ENCODE peak calls at places on chromosomes 7 and 10, in four cellular contexts. E is astrocyte of the spinal cord, R is coronary artery, I is bronchial epithelial cell. Y is an unnamed sample.

GRCh38 chr7:98126311-98127142 is 19.9 kb downstream of the LMTK2 start:
- DNase-seq in E (no peak), R (no peak), I (no peak), Y (no peak)

GRCh38 chr10:34024708-34025425 is 690.4 kb upstream of the NRP1 start:
- DNase-seq in E (no peak), R (no peak), I (peak), Y (peak)

GRCh38 chr10:114334301-114334700 is 70.0 kb downstream of the AFAP1L2 start:
- DNase-seq in E (peak), R (no peak), I (no peak), Y (no peak)

GRCh38 chr10:25393621-25394020 is 218.8 kb downstream of the GPR158 start:
- DNase-seq in E (no peak), R (no peak), I (no peak), Y (no peak)

GRCh38 chr7:146096994-146097393 is 19.6 kb upstream of the CNTNAP2 start:
- DNase-seq in E (no peak), R (no peak), I (no peak), Y (no peak)

GRCh38 chr10:72173267-72173634 is 42.6 kb upstream of the ANAPC16 start:
- DNase-seq in E (no peak), R (no peak), I (no peak), Y (no peak)

GRCh38 chr10:49113741-49114141 is 1.6 kb downstream of the VSTM4 start:
- DNase-seq in E (no peak), R (peak), I (no peak), Y (no peak)

GRCh38 chr7:54179321-54180029 is 362.7 kb upstream of the VSTM2A start:
- DNase-seq in E (no peak), R (no peak), I (no peak), Y (no peak)

GRCh38 chr7:132073920-132074589 is 502.2 kb downstream of the PLXNA4 start:
- DNase-seq in E (no peak), R (no peak), I (no peak), Y (no peak)

GRCh38 chr7:132072873-132073272 is 503.4 kb downstream of the PLXNA4 start:
- DNase-seq in E (no peak), R (peak), I (no peak), Y (no peak)

GRCh38 chr7:132075573-132075972 is 500.7 kb downstream of the PLXNA4 start:
- DNase-seq in E (no peak), R (no peak), I (no peak), Y (no peak)

GRCh38 chr7:132076301-132077049 is 499.8 kb downstream of the PLXNA4 start:
- DNase-seq in E (no peak), R (no peak), I (no peak), Y (no peak)

GRCh38 chr7:132072165-132072564 is 504.1 kb downstream of the PLXNA4 start:
- DNase-seq in E (no peak), R (peak), I (no peak), Y (no peak)
- TF ChIP-seq CTCF in E (no peak), R (no peak), I (no peak), Y (no peak)

DNA sequence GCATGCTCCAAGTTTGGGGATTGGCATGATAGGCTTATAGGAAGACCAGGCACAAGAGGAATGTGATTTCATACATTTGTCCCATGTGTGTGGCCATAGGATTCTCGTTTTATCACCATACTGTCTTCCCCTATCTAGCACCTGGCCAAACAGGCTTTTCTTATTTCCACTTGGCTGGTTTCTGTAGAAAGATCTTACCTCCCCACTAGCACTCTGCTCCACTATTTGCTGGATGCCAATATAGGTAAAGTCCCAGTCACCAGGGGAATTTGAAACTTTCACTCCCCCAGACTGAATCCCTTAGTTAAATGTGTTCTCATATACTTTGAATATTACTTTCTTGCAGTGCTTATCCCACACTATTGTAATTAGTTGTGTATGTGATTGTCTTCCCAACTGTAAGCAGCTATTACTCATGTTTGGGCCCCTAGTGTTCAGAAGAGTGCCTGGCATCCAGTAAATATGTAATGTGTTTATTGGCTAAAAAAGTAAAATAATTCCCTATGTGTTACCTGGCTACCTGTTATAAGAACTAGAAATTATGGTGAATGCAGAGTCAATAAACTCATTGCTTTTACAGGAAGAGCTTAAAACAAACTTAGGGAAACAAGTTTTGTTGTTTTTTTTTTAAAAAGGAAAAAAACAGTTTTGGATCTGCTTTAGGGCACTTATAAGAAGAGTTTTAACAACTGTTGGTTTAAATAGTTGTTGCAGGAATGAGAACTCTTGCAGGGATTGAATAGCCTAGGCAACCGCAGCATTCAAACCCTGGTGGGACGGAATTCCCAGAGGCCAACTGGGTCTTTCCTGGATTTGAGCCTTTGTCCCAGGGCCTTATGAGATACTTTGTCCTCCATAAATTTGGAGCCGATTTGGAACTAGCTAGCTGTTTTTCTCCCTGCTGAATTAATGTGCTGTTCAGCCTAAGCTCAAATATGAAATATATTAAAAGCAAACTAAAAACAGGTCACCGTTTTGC is 109.2 kb downstream of the LRMDA start:
- DNase-seq in E (no peak), R (no peak), I (peak), Y (no peak)
- TF ChIP-seq CTCF in E (no peak), R (no peak), I (no peak), Y (no peak)

GRCh38 chr7:7595451-7595850 is 28.8 kb downstream of the MIOS start:
- DNase-seq in E (peak), R (no peak), I (peak), Y (peak)
- TF ChIP-seq CTCF in E (no peak), R (no peak), I (no peak), Y (peak)

GRCh38 chr7:45073843-45074737 is 14.7 kb downstream of the NACAD start:
- DNase-seq in E (no peak), R (no peak), I (no peak), Y (no peak)

GRCh38 chr7:45075871-45076796 is 12.6 kb downstream of the NACAD start:
- DNase-seq in E (no peak), R (no peak), I (no peak), Y (no peak)

GRCh38 chr7:45073031-45073842 is 15.5 kb downstream of the NACAD start:
- DNase-seq in E (no peak), R (no peak), I (no peak), Y (no peak)

GRCh38 chr7:45076946-45077345 is 11.8 kb downstream of the NACAD start:
- DNase-seq in E (no peak), R (no peak), I (no peak), Y (no peak)

GRCh38 chr7:45074738-45075644 is 13.8 kb downstream of the NACAD start:
- DNase-seq in E (no peak), R (no peak), I (no peak), Y (no peak)
- TF ChIP-seq CTCF in E (no peak), R (no peak), I (no peak), Y (no peak)

DNA sequence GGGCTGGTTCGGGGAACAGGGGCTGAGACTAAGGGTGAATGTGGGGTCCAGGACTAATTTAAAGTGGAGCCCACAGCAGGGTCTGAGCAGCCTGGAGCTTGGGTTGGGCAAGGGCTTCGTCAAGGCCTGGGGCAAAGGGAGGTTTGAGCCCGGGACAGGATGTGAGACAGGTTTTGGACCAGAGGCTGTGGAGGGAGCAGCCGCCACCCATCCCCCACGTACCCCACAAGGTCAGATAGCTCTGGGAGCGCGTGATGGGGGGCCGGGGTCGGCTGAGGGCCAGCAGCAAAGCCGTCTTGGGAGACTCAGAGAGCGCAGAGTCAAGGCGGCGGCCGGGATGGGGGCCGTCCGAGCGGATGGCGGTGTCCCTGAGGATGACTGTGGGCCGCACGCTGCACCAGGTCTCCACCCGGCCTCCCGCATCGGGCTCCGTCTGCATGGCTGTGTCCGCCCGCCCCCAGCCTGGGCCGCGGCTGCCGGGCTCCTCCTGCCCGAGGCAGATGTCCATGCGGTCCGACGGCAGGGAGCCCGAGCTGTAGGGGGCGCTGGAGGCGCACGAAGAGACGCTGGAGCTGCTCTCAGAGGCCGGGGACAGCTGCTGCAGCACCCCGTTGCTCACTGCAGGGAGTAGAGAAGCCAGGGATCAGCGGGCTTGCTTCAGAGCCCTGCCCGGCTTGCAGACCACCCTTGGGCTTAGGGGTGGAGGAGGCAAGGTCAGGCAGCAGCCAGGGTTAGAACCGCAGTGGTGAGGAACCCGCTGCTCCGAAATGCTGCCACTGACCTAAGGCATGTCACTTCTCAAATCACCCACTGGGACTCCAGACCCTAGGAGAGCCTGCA is 12.1 kb downstream of the PDZD7 start:
- DNase-seq in E (peak), R (no peak), I (peak), Y (peak)
- TF ChIP-seq CTCF in E (peak), R (peak), I (peak), Y (peak)

GRCh38 chr7:51253157-51253556 is 63.5 kb downstream of the COBL start:
- DNase-seq in E (no peak), R (no peak), I (no peak), Y (no peak)
- TF ChIP-seq CTCF in E (no peak), R (no peak), I (peak), Y (no peak)